ENCODE peak calls at places on chromosomes 11 and 22, in eight cellular contexts. T, P, O, U, I, L, D and F are unnamed samples.

GRCh38 chr11:70570693-70571395 is 172.5 kb downstream of the CTTN start:
- DNase-seq in O (no peak), D (no peak), L (no peak), T (no peak), I (no peak), U (no peak), P (no peak), F (no peak)

GRCh38 chr22:48955351-48956311 is 872.0 kb downstream of the BRD1 start:
- DNase-seq in U (no peak), L (peak), O (no peak), I (no peak), P (no peak), D (no peak), T (no peak), F (no peak)

GRCh38 chr11:72234514-72234830 is 9.5 kb downstream of the PHOX2A start:
- DNase-seq in P (no peak), L (no peak), U (no peak), T (no peak), D (no peak), O (no peak), I (no peak), F (no peak)

GRCh38 chr11:19770277-19770676 is 57.6 kb downstream of the NAV2 start:
- DNase-seq in L (no peak), D (no peak), U (no peak), I (no peak), O (peak), P (no peak), T (no peak), F (no peak)

GRCh38 chr22:31715157-31715778 is 34.7 kb downstream of the PRR14L start:
- DNase-seq in L (no peak), I (peak), U (no peak), P (peak), D (no peak), O (no peak), T (no peak), F (no peak)

GRCh38 chr11:126478466-126478865 is 123.0 kb downstream of the ST3GAL4 start:
- DNase-seq in O (no peak), L (no peak), U (no peak), I (no peak), T (no peak), P (no peak), D (no peak), F (no peak)

GRCh38 chr22:42284643-42285181 is 14.3 kb upstream of the TCF20 start:
- DNase-seq in U (no peak), O (no peak), D (no peak), I (no peak), T (no peak), P (no peak), L (no peak), F (no peak)

GRCh38 chr11:35010656-35011055 is 94.2 kb downstream of the PDHX start:
- DNase-seq in L (no peak), D (no peak), I (no peak), O (no peak), T (no peak), P (no peak), U (no peak), F (no peak)

GRCh38 chr11:330694-331314 is 10.1 kb upstream of the IFITM3 start:
- DNase-seq in D (no peak), I (no peak), T (no peak), P (no peak), L (no peak), U (no peak), O (no peak), F (no peak)

GRCh38 chr11:117876341-117877119 is at the start of gene FXYD6:
- DNase-seq in D (no peak), P (no peak), O (peak), U (no peak), T (no peak), L (peak), I (peak), F (no peak)

GRCh38 chr22:25447689-25448434 is 116.6 kb upstream of the GRK3 start:
- DNase-seq in I (peak), P (peak), D (peak), U (peak), L (peak), T (peak), O (peak), F (no peak)

GRCh38 chr11:15861256-15861655 is 495.1 kb downstream of the SOX6 start:
- DNase-seq in U (no peak), I (no peak), O (no peak), D (no peak), P (no peak), L (no peak), T (no peak), F (no peak)

GRCh38 chr11:96012086-96012824 is 88.3 kb upstream of the MTMR2 start:
- DNase-seq in U (peak), L (no peak), I (peak), P (peak), O (peak), D (peak), T (peak), F (no peak)

GRCh38 chr11:70314730-70315129 is 44.2 kb downstream of the PPFIA1 start:
- DNase-seq in P (peak), D (peak), I (no peak), O (no peak), U (no peak), T (no peak), L (no peak), F (no peak)

GRCh38 chr22:50504245-50505211 is 3.0 kb downstream of the LMF2 start:
- DNase-seq in P (no peak), I (no peak), O (no peak), D (no peak), L (no peak), T (no peak), U (no peak), F (no peak)

GRCh38 chr11:133819916-133820315 is 25.4 kb downstream of the SPATA19 start:
- DNase-seq in D (no peak), P (no peak), O (no peak), I (no peak), T (no peak), U (no peak), L (peak), F (no peak)

GRCh38 chr22:42887523-42888507 is 30.7 kb upstream of the ARFGAP3 start:
- DNase-seq in O (no peak), T (no peak), I (no peak), L (no peak), P (no peak), D (no peak), U (no peak), F (no peak)

GRCh38 chr22:22552630-22553029 is 6.4 kb downstream of the PRAME start:
- DNase-seq in I (peak), O (peak), L (no peak), U (peak), T (no peak), P (no peak), D (no peak), F (no peak)

GRCh38 chr22:44289429-44290171 is 23.2 kb downstream of the SHISAL1 start:
- DNase-seq in P (no peak), O (no peak), L (no peak), I (peak), U (no peak), T (no peak), D (no peak), F (no peak)

GRCh38 chr11:122637538-122637937 is 18.0 kb upstream of the UBASH3B start:
- DNase-seq in O (no peak), I (no peak), P (no peak), D (no peak), U (no peak), T (no peak), L (no peak), F (no peak)

GRCh38 chr11:82225502-82225901 is 508.2 kb downstream of the FAM181B start:
- DNase-seq in O (no peak), I (no peak), D (no peak), L (no peak), U (no peak), P (no peak), T (no peak), F (no peak)

GRCh38 chr11:14908214-14908880 is 16.3 kb upstream of the CYP2R1 start:
- DNase-seq in P (peak), I (peak), T (peak), U (peak), D (no peak), L (no peak), O (peak), F (peak)

GRCh38 chr11:26734706-26735105 is 12.8 kb upstream of the SLC5A12 start:
- DNase-seq in P (no peak), D (no peak), I (no peak), L (no peak), T (no peak), O (no peak), U (no peak), F (no peak)

GRCh38 chr11:105520706-105521345 is 89.0 kb upstream of the GRIA4 start:
- DNase-seq in D (no peak), P (no peak), T (no peak), I (no peak), L (no peak), O (no peak), U (no peak), F (no peak)

GRCh38 chr11:1225386-1226225 is 2.7 kb downstream of the MUC5B start:
- DNase-seq in I (peak), L (peak), P (no peak), T (no peak), O (no peak), D (no peak), U (no peak), F (no peak)

GRCh38 chr22:47045691-47046410 is 283.4 kb downstream of the TBC1D22A start:
- DNase-seq in O (no peak), I (no peak), P (no peak), U (no peak), L (no peak), D (no peak), T (no peak), F (no peak)

GRCh38 chr22:45878051-45878764 is 98.8 kb downstream of the WNT7B start:
- DNase-seq in T (no peak), I (no peak), O (no peak), L (peak), D (no peak), P (no peak), U (no peak), F (no peak)

GRCh38 chr11:64428685-64429084 is 69.7 kb downstream of the RPS6KA4 start:
- DNase-seq in D (no peak), O (no peak), I (no peak), T (no peak), L (no peak), P (no peak), U (no peak), F (no peak)

GRCh38 chr11:8739309-8739793 is 56.8 kb downstream of the RPL27A start:
- DNase-seq in T (no peak), O (no peak), D (no peak), I (no peak), P (no peak), L (no peak), U (no peak), F (no peak)

GRCh38 chr22:30325724-30326703 is 727 bp downstream of the TBC1D10A start:
- DNase-seq in D (no peak), T (no peak), O (peak), U (no peak), I (peak), L (peak), P (no peak), F (no peak)

GRCh38 chr11:34478845-34479663 is 34.5 kb downstream of the ELF5 start:
- DNase-seq in T (no peak), P (no peak), O (no peak), U (no peak), D (no peak), L (no peak), I (peak), F (no peak)

GRCh38 chr22:47192651-47193437 is 430.4 kb downstream of the TBC1D22A start:
- DNase-seq in L (no peak), U (no peak), D (no peak), T (peak), P (no peak), O (peak), I (no peak), F (no peak)

GRCh38 chr11:68328374-68329091 is 16.1 kb downstream of the LRP5 start:
- DNase-seq in U (peak), P (peak), I (peak), T (no peak), D (no peak), O (no peak), L (no peak), F (no peak)

GRCh38 chr11:67265633-67266423 is 445 bp upstream of the GRK2 start:
- DNase-seq in L (peak), U (peak), O (no peak), T (no peak), D (no peak), I (peak), P (peak), F (no peak)

GRCh38 chr11:129695543-129696308 is 119.9 kb upstream of the TMEM45B start:
- DNase-seq in O (peak), U (peak), T (peak), P (peak), D (no peak), I (peak), L (peak), F (no peak)
- H3K9ac ChIP-seq in O (no peak), U (no peak), T (no peak), P (no peak), D (no peak), I (no peak), L (no peak), F (no peak)

DNA sequence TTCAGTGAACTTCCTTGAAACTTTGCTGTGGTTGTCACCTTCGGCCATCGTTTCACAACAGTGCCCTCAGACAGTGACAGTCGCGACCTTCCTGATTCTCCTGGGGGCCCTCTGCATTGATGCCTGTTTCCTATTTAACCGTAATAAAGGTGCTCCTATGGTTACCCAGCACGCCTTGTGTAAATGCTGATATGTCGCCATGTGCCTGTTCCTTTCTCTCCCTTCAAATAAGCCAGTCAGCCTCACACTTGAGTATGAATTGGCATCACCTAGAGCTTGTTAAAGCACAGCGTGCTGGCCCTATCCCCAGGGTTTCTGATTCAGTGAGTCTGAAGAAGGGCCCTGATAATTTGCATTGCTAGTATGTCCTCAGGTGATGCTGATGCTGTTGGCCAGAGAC is 104.8 kb downstream of the MICAL2 start:
- DNase-seq in L (no peak), D (no peak), P (no peak), U (no peak), O (no peak), I (no peak), T (no peak), F (no peak)
- TF ChIP-seq POLR2AphosphoS5 in L (no peak), D (no peak), P (no peak), U (no peak), O (no peak), I (no peak), T (no peak), F (no peak)

DNA sequence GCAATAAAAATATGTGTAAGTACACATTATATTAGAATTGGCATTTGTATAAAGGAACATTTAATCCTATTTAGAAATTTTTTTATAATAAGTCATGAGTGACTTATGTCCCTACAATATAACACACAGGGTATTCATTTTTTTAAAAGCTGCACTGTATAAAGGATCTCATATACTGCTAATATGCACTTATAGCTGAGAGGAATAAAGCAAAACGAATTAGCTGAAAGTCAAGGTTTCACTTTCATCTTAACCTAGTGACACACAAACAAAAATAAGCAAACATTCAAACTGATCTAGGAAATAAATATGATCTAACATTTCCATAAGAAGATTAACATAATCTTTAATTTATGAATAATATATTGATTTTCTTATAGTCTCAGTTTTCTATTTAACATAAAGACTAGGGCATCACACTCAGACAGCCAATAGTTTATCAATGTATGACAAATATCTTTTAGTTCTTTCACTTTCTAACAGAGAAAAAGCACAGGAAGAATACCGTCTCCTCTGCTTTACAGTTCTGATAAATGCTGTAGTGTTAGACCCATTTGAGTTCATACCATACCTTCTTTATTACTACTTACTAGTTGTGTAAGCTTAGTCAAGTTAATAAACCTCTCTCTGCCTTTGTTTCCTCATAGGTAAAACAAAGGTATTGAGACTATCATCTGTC is 42.9 kb downstream of the DCDC1 start:
- DNase-seq in T (no peak), O (no peak), L (no peak), I (no peak), P (no peak), D (no peak), U (no peak), F (no peak)
- H3K9ac ChIP-seq in T (no peak), O (no peak), L (no peak), I (no peak), P (no peak), D (no peak), U (no peak), F (no peak)

GRCh38 chr22:24066260-24066659 is 55.2 kb downstream of the CABIN1 start:
- DNase-seq in L (no peak), U (no peak), D (no peak), O (no peak), I (no peak), T (no peak), P (no peak), F (no peak)
- TF ChIP-seq POLR2AphosphoS5 in L (no peak), U (no peak), D (no peak), O (no peak), I (no peak), T (no peak), P (no peak), F (no peak)

GRCh38 chr11:108592591-108593213 is 866 bp downstream of the EXPH5 start:
- DNase-seq in T (no peak), O (peak), U (no peak), D (no peak), I (peak), L (peak), P (no peak), F (no peak)

GRCh38 chr11:108596701-108597100 is 3.1 kb upstream of the EXPH5 start:
- DNase-seq in T (no peak), I (no peak), P (no peak), U (no peak), O (no peak), L (no peak), D (no peak), F (no peak)

GRCh38 chr11:108591893-108592292 is 1.7 kb downstream of the EXPH5 start:
- DNase-seq in T (no peak), D (no peak), L (no peak), P (no peak), U (no peak), O (peak), I (no peak), F (no peak)

GRCh38 chr11:108593910-108594434 is 404 bp upstream of the EXPH5 start:
- DNase-seq in T (no peak), O (no peak), L (no peak), I (peak), D (no peak), U (no peak), P (no peak), F (no peak)

DNA sequence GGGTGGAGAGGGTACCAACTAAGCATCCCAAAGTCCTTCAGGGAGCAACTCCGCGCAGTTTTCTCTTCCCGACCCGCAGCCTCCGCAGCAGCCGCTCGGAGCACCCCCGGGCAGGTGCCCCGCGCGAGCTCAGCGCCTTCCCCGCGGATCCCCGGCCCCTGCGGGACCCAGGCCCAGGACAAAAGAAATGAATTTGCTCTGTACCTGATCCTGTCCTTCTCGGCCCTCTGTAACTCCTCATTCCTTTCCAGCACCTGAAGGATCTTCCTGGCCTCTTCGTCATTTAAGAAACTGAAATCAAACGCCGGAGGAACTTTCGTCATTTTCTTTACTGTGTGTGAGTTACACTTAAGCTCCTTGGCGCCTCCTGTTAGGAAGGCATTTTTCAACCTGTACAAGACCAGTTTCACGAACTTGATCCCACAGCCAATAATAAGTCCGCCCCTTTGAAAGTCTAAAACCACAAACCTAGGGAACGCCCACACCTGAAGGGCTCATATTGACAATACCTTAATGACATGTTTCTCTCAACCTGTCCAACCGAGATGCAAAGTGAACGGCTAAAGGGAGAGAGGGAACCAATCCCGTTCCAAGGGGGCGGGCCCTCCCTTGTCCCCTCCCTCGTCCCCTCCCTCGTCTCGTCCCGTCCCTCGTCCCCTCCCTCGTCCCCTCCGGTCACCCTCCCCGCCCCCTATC is at the start of gene EXPH5:
- DNase-seq in L (peak), I (peak), P (peak), D (peak), U (peak), T (peak), O (peak), F (peak)
- H3K9ac ChIP-seq in L (peak), I (peak), P (peak), D (peak), U (peak), T (peak), O (peak), F (peak)